ENCODE peak calls at places on chromosomes 1 and 21, in five cellular contexts. B is neural progenitor cell, R is GM23248, P is colonic mucosa, A is IMR-90. K is an unnamed sample.

GRCh38 chr1:209064850-209065249 is 518.7 kb upstream of the CAMK1G start:
- DNase-seq in B (peak), P (no peak), A (no peak), R (no peak), K (no peak)

GRCh38 chr1:62688687-62689085 is 500 bp upstream of the DOCK7 start:
- DNase-seq in A (peak), R (peak), P (peak), B (no peak), K (no peak)

GRCh38 chr1:232131715-232132391 is 498.1 kb downstream of the SIPA1L2 start:
- DNase-seq in P (no peak), R (no peak), A (no peak), B (no peak), K (no peak)

GRCh38 chr1:232624892-232625291 is 5.0 kb downstream of the SIPA1L2 start:
- DNase-seq in B (no peak), A (no peak), P (no peak), R (peak), K (no peak)

GRCh38 chr1:167697667-167698141 is 24.1 kb upstream of the MPZL1 start:
- DNase-seq in B (no peak), P (no peak), R (no peak), A (no peak), K (no peak)

GRCh38 chr1:41537788-41538351 is 53.4 kb upstream of the EDN2 start:
- DNase-seq in P (peak), B (no peak), A (peak), R (peak), K (no peak)

GRCh38 chr1:248164031-248164430 is 10.6 kb upstream of the OR2M2 start:
- DNase-seq in R (no peak), A (no peak), P (no peak), B (no peak), K (no peak)

GRCh38 chr1:79920970-79921669 is 914.6 kb upstream of the ADGRL4 start:
- DNase-seq in R (no peak), B (no peak), A (no peak), P (no peak), K (no peak)

GRCh38 chr1:117466761-117467160 is 99.5 kb downstream of the MAN1A2 start:
- DNase-seq in P (no peak), B (no peak), A (peak), R (peak), K (no peak)

GRCh38 chr1:41618066-41618825 is 133.8 kb upstream of the EDN2 start:
- DNase-seq in B (no peak), R (peak), A (peak), P (peak), K (no peak)

GRCh38 chr1:240424740-240425464 is 187.1 kb downstream of the GREM2 start:
- DNase-seq in A (peak), P (no peak), B (no peak), R (no peak), K (no peak)

GRCh38 chr1:41486053-41486891 is 1.8 kb upstream of the EDN2 start:
- DNase-seq in P (no peak), B (peak), A (peak), R (peak), K (peak)

GRCh38 chr1:147669475-147670318 is 627 bp downstream of the ACP6 start:
- DNase-seq in P (peak), B (peak), R (peak), A (peak), K (no peak)

GRCh38 chr1:36446261-36446660 is 4.0 kb downstream of the OSCP1 start:
- DNase-seq in P (no peak), R (no peak), B (peak), A (no peak), K (peak)

GRCh38 chr1:185733818-185734709 is at the start of gene HMCN1:
- DNase-seq in B (peak), A (peak), P (peak), R (peak), K (peak)

GRCh38 chr1:55974714-55975441 is 604.5 kb downstream of the PLPP3 start:
- DNase-seq in A (peak), P (no peak), R (peak), B (no peak), K (no peak)

GRCh38 chr1:220094016-220094911 is at the start of gene IARS2:
- DNase-seq in P (peak), A (peak), B (peak), R (peak), K (peak)

GRCh38 chr1:180893614-180894013 is 19.1 kb upstream of the KIAA1614 start:
- DNase-seq in B (no peak), A (no peak), R (no peak), P (no peak), K (no peak)

GRCh38 chr1:149899460-149900284 is at the start of gene BOLA1:
- DNase-seq in P (peak), R (peak), A (peak), B (peak), K (peak)

GRCh38 chr1:67534627-67535065 is 104.4 kb upstream of the SERBP1 start:
- DNase-seq in A (peak), B (no peak), P (no peak), R (peak), K (no peak)

GRCh38 chr1:220045356-220046051 is 801 bp downstream of the EPRS1 start:
- DNase-seq in B (no peak), R (no peak), A (no peak), P (peak), K (no peak)

GRCh38 chr1:155070392-155070700 is 6.8 kb downstream of the EFNA4 start:
- DNase-seq in A (no peak), B (no peak), P (no peak), R (no peak), K (no peak)

GRCh38 chr1:221712198-221712684 is 29.6 kb downstream of the DUSP10 start:
- DNase-seq in P (no peak), B (no peak), R (peak), A (peak), K (no peak)

GRCh38 chr21:33894736-33895288 is 20.8 kb downstream of the ATP5PO start:
- DNase-seq in B (peak), A (peak), P (peak), R (peak), K (peak)
- H3K9ac ChIP-seq in B (no peak), A (peak), P (no peak), R (peak), K (no peak)

GRCh38 chr1:29761159-29761928 is 525.0 kb downstream of the PTPRU start:
- DNase-seq in A (no peak), B (no peak), R (no peak), P (no peak), K (no peak)
- H3K9ac ChIP-seq in A (no peak), B (no peak), R (no peak), P (no peak), K (no peak)

GRCh38 chr1:165563551-165563950 is 19.8 kb downstream of the LRRC52 start:
- DNase-seq in B (no peak), A (no peak), P (no peak), R (no peak), K (no peak)

GRCh38 chr1:165562576-165562975 is 18.8 kb downstream of the LRRC52 start:
- DNase-seq in B (no peak), A (no peak), P (no peak), R (peak), K (no peak)

GRCh38 chr1:165570078-165570477 is 26.3 kb downstream of the LRRC52 start:
- DNase-seq in R (no peak), P (no peak), A (no peak), B (no peak), K (no peak)

GRCh38 chr1:165564561-165564960 is 20.8 kb downstream of the LRRC52 start:
- DNase-seq in P (no peak), A (no peak), B (no peak), R (no peak), K (no peak)

GRCh38 chr1:165566091-165566490 is 22.3 kb downstream of the LRRC52 start:
- DNase-seq in P (no peak), A (no peak), B (no peak), R (no peak), K (no peak)
- H3K9ac ChIP-seq in P (no peak), A (no peak), B (no peak), R (no peak), K (no peak)

GRCh38 chr21:42041711-42042110 is 29.4 kb upstream of the UMODL1 start:
- DNase-seq in R (no peak), B (no peak), P (no peak), A (no peak), K (no peak)

GRCh38 chr21:42041246-42041645 is 29.9 kb upstream of the UMODL1 start:
- DNase-seq in B (no peak), P (no peak), R (no peak), A (no peak), K (no peak)

GRCh38 chr21:42039911-42040351 is 29.8 kb upstream of the ZBTB21 start:
- DNase-seq in B (peak), R (peak), A (peak), P (no peak), K (no peak)

GRCh38 chr21:42039470-42039901 is 29.3 kb upstream of the ZBTB21 start:
- DNase-seq in A (peak), P (no peak), B (no peak), R (peak), K (no peak)

DNA sequence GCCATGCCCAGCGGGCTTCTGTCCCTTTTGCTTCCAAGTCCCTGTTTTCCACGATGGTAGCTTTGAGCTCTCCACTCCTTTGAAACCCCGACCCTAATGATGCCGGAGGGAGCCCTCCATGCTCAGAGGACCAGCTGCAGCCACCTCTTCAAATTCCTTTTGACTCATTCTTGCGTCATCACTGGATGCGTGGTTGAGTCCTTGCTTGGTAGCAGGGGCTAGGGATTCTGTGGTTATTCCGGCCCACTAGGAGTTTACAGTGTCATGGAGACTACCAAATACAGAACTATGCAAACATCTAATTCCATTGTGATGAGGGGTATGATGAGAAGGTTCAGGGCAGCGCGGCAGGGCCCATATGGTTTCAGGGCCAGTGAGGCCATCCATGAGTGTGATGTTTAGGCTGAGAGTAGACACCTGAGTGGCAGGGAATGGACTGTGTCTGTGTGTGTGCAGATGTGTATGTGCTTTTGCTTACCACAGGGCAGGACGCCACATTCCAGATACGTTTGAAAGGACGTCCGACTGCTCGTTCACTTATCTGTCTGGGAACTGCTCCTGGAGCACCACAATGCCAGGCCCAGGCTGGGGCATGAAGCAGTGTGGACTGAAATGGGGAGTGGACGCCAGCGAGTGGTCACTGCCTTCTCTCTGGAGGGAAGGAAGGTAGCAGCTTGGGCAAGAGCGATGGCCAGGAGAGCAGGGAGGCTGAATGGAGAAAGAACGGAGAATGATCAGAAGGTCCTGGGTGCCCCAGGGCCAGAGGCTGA is 30.4 kb upstream of the ZBTB21 start:
- DNase-seq in P (no peak), R (peak), A (peak), B (no peak), K (no peak)
- H3K9ac ChIP-seq in P (no peak), R (peak), A (peak), B (no peak), K (no peak)

DNA sequence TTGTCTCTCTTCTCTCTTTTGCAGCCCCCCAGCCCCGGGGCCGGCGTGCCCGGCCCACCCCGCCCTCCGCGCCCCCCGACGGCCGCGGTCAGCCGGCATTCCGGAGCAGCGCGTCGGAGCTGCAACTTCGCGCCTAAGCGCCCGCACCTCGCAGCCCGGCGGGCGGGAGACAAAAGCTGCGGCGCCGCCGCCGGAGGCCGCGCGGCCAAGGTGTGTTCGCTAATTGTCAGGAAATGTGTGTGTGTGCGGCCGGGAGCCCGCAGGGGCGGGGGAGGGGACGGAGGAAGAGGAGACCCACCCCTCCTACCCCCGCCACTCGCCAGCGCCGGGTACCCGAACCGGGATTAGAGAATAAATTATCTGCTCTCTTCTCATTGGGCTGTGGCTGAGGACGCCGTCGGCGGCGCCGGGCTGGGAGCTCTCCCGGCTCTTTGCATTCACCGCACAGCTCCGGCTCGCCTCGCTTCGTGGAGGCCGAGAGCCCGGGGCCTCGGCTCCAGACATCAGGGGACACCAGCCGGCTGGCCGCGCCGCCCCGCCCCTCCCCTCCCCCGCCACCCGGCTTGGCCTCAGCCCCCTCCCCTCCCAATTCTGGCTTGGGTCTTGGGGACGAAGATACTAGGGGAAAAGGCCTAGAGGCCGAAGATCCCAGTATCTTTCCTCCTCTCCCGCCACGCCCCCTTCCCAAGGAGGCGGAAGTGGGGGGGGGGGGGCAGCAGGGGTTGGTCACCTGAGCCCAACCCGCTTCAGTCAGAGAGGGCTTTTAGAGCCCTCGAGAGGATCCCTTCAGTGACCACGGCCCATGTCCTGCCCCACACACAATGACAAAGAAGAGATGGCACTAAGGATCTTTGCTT is 1.3 kb upstream of the BLACAT1 start:
- DNase-seq in R (no peak), P (no peak), B (peak), A (no peak), K (peak)
- H3K9ac ChIP-seq in R (no peak), P (no peak), B (peak), A (no peak), K (peak)

GRCh38 chr21:28136687-28137086 is 856.0 kb downstream of the LTN1 start:
- DNase-seq in R (peak), P (no peak), A (no peak), B (no peak), K (no peak)
- H3K9ac ChIP-seq in R (no peak), P (no peak), A (no peak), B (no peak), K (no peak)

GRCh38 chr1:107782192-107782845 is 182.7 kb downstream of the VAV3 start:
- DNase-seq in A (peak), R (peak), P (peak), B (peak), K (no peak)

GRCh38 chr1:107787299-107787698 is 177.7 kb downstream of the VAV3 start:
- DNase-seq in A (no peak), P (no peak), R (peak), B (peak), K (no peak)

GRCh38 chr1:107788189-107788588 is 176.8 kb downstream of the VAV3 start:
- DNase-seq in A (no peak), P (no peak), R (peak), B (no peak), K (no peak)

GRCh38 chr1:107786214-107786842 is 178.7 kb downstream of the VAV3 start:
- DNase-seq in P (no peak), B (no peak), A (no peak), R (no peak), K (no peak)

GRCh38 chr1:107785506-107786213 is 179.3 kb downstream of the VAV3 start:
- DNase-seq in B (no peak), R (no peak), A (no peak), P (no peak), K (no peak)
- H3K9ac ChIP-seq in B (no peak), R (no peak), A (no peak), P (no peak), K (no peak)

GRCh38 chr1:176560681-176561080 is 97.7 kb downstream of the PAPPA2 start:
- DNase-seq in A (no peak), R (peak), P (no peak), B (no peak), K (no peak)
- H3K9ac ChIP-seq in A (no peak), R (no peak), P (no peak), B (no peak), K (no peak)

GRCh38 chr1:214603819-214604252 is 841 bp downstream of the CENPF start:
- DNase-seq in B (peak), P (peak), R (peak), A (no peak), K (no peak)
- H3K9ac ChIP-seq in B (peak), P (no peak), R (peak), A (peak), K (peak)